ENCODE peak calls at places on chromosomes 3 and 15, in four cellular contexts. H is HepG2, P is A549, U is K562. B is an unnamed sample.
A peak's percentile ranks its signal among the peaks of the same experiment; 100 is the strongest.

GRCh38 chr3:42078686-42079085 is 12.5 kb upstream of the TRAK1 start:
- DNase-seq in U (no peak), P (no peak), H (no peak), B (no peak)

GRCh38 chr3:106331636-106332035 is 462.8 kb upstream of the CBLB start:
- DNase-seq in U (no peak), P (no peak), H (no peak), B (no peak)

GRCh38 chr15:25543156-25543555 is 104.3 kb upstream of the UBE3A start:
- DNase-seq in P (no peak), H (no peak), U (no peak), B (no peak)

GRCh38 chr15:70533931-70534742 is 229.2 kb downstream of the UACA start:
- DNase-seq in U (no peak), H (no peak), P (no peak), B (no peak)

GRCh38 chr15:74794970-74795349 is 13.1 kb downstream of the CSK start:
- DNase-seq in P (no peak), U (no peak), H (no peak), B (no peak)

GRCh38 chr3:25572919-25573385 is 91.8 kb downstream of the TOP2B start:
- DNase-seq in H (no peak), P (no peak), U (no peak), B (no peak)

GRCh38 chr15:41899854-41900442 is 6.1 kb upstream of the SPTBN5 start:
- DNase-seq in H (no peak), P (no peak), U (no peak), B (no peak)

GRCh38 chr3:151166161-151166560 is 36.9 kb downstream of the GPR171 start:
- DNase-seq in P (no peak), H (peak; percentile 15), U (no peak), B (no peak)

GRCh38 chr3:72082776-72083477 is 298.0 kb upstream of the PROK2 start:
- DNase-seq in P (no peak), U (peak; percentile 32), H (no peak), B (no peak)

GRCh38 chr3:53175613-53176537 is 14.9 kb downstream of the PRKCD start:
- DNase-seq in P (no peak), U (no peak), H (no peak), B (no peak)

GRCh38 chr3:38649500-38650247 is at the start of gene SCN5A:
- DNase-seq in P (peak; percentile 55), U (peak; percentile 76), H (no peak), B (peak; percentile 61)

GRCh38 chr3:149898771-149899170 is 71.9 kb downstream of the PFN2 start:
- DNase-seq in U (peak; percentile 47), H (no peak), P (no peak), B (no peak)

GRCh38 chr15:35673093-35673573 is 127.2 kb upstream of the DPH6 start:
- DNase-seq in U (peak; percentile 78), P (no peak), H (peak; percentile 39), B (no peak)

GRCh38 chr15:47301481-47301880 is 415.8 kb upstream of the SEMA6D start:
- DNase-seq in H (no peak), P (no peak), U (no peak), B (no peak)

GRCh38 chr3:122674339-122674738 is 6.3 kb upstream of the PARP14 start:
- DNase-seq in H (no peak), U (no peak), P (no peak), B (no peak)

GRCh38 chr3:98954806-98955205 is 53.3 kb upstream of the DCBLD2 start:
- DNase-seq in P (no peak), H (no peak), U (no peak), B (no peak)

GRCh38 chr3:134601539-134602439 is 49.0 kb downstream of the KY start:
- DNase-seq in P (no peak), U (peak; percentile 37), H (no peak), B (peak; percentile 77)

GRCh38 chr3:177830411-177830849 is 633.1 kb upstream of the TBL1XR1 start:
- DNase-seq in U (no peak), P (no peak), H (no peak), B (no peak)

DNA sequence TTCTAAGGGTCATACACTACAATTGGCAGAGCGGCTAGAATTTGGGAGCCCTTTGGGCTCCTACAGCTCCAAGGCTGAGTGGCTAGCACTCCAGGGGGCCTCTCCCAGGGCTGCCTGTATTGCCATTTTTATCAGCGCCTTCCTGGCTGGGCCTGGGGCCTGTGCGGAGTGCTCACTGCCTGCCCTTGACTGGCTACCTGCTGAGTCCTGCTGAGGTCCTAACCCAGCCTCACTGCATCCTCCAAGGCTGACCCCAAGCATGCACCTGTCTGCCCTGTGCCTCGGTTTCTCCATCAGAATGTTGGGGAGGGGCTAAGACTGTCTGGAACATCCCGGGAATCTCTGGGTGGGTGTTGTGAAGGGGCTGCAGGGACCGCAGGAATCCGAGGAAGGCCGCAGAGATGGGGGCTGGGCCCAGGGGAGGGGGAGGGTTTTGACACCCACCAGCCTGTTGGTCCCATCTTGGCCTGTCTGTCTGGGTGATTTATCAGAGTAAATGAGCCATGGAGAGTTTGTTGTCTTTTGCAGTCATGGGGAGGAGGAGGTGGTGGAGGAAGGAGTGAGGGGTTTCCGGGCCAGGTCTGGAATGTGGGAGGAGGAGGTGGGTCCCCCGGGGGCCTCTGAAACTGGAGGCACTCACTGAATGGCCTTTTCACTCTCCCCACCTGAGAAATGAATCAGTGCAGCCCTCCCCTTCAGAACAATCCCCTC is 11.3 kb downstream of the SEMA3F start:
- DNase-seq in P (no peak), U (no peak), H (no peak), B (no peak)
- TF ChIP-seq HMGXB4 in P (no peak), U (no peak), H (no peak), B (no peak)

DNA sequence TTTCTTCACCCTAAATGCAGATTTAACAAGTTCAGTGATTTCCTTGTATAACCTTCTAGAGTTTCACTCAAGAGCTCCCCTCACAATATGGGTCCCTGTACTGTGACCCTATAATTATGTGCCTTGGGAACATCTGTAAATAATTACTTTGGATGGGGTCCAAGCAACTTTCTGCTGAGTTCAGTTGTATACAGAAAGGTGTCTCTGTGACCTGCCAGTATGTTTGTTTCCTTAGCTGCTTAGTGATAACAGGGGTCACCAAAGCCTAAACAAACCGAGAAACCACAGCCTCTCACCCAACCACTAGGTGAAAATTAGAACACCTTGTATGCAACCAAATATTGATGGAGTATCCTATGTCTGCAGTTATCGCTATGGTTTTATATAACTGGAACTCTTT is 29.8 kb upstream of the SLC25A36 start:
- DNase-seq in P (no peak), U (no peak), H (peak; percentile 67), B (no peak)
- TF ChIP-seq HMGXB4 in P (no peak), U (no peak), H (no peak), B (no peak)

GRCh38 chr3:194268659-194269487 is 82.3 kb downstream of the CPN2 start:
- DNase-seq in U (no peak), P (no peak), H (no peak), B (peak; percentile 6)

GRCh38 chr3:194271459-194272035 is 79.6 kb downstream of the CPN2 start:
- DNase-seq in P (no peak), U (no peak), H (no peak), B (peak; percentile 8)

GRCh38 chr3:194269610-194270145 is 81.5 kb downstream of the CPN2 start:
- DNase-seq in H (no peak), P (no peak), U (peak; percentile 45), B (peak; percentile 83)

GRCh38 chr3:194272221-194272620 is 78.9 kb downstream of the CPN2 start:
- DNase-seq in H (no peak), P (no peak), U (no peak), B (peak; percentile 5)

DNA sequence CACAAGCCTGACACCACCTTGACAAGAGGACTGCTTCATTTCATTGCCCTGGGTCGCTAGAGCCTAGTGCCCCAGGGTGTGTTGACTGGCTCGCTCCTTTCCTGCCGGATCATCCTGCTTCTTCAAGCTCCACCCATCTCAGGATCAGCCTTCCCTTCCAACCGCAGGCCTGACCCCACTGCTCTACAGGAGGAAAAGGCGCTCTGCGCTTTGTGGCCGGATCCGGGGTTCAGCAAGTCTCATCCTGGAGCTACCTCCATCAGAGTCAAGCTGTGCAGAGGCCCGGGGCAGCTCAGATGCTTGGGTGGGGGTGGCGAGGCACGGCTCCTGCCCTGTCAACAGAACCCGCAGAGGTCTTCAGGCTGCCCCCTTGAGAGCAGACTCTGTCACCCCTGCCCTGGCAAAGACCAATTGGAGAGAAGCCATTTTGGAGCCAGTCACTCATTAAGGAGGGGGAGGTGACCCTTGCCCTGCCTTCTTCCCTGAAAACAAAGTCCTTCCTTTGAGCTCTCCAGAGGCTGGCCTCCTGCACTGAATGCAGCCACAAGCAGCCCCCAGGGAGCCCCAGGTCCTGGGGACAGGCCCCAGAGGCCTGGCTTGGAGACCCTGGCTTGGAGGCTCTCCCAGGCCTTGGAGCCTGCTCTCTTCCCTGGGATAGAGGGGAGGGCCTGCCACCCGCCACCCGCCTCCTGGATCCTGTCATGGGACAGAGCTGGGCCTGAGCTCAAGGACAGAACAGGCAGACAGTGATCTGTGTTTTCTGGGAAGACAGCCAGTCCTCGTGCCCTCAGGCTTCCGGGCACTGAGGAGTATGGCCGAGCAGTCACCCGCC is 80.3 kb downstream of the CPN2 start:
- DNase-seq in P (no peak), U (no peak), H (peak; percentile 43), B (peak; percentile 24)
- TF ChIP-seq HMGXB4 in P (no peak), U (no peak), H (no peak), B (no peak)

DNA sequence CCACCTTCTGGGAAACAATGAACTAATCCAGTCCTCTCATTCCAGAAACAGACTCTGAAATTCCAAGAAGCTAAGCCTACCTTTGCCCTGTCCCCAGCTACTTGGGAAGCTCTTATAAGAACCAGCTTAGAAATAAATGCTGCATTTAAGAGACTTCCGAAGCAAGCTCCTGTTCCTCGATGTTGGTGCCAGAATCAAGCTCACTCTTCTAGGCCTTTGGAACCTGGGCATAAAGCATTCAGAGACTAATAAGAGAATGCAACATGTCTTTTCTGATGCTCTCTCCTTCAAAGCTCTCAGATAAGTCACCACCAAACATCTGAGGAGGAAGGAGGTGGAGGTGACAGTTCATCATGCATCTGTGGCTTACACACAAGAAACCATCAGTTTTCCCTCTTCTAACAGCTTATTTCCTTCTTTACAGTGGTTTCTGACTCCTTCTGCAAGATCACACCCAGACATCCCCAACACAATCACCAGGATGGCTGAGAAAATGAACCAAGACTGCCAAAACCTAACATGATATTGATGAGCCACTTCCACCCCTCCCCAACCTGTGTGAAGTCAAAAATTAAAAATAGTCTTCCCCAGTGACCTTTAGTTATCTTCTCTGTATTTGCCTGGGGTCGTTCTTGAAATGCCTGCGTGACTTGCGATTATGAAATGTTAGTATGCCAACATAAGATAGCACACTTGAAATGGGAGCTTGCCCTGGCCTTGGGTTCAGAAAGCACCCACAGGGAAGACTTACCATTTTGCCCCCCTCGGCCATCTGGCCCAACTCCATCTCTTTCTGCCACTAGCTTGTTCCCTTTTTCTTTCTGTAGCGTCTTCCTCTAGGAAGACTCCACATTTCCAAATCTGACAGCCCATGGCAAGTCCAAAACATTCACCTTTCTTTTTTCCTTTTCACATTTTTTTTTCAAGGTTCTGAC is 11.5 kb downstream of the ARHGEF3 start:
- DNase-seq in P (no peak), H (no peak), U (no peak), B (no peak)
- TF ChIP-seq HMGXB4 in P (no peak), H (no peak), U (no peak), B (no peak)

GRCh38 chr3:51716805-51717204 is 9.9 kb downstream of the GRM2 start:
- DNase-seq in P (no peak), U (no peak), H (no peak), B (peak; percentile 9)

GRCh38 chr3:51717446-51717845 is 10.6 kb downstream of the GRM2 start:
- DNase-seq in U (no peak), H (no peak), P (no peak), B (peak; percentile 5)

GRCh38 chr3:51717947-51718346 is 11.1 kb downstream of the GRM2 start:
- DNase-seq in H (no peak), P (no peak), U (no peak), B (peak; percentile 3)

GRCh38 chr3:51712963-51713362 is 6.1 kb downstream of the GRM2 start:
- DNase-seq in P (no peak), U (no peak), H (no peak), B (peak; percentile 2)

GRCh38 chr3:51715231-51716058 is 8.6 kb downstream of the GRM2 start:
- DNase-seq in H (no peak), U (no peak), P (no peak), B (peak; percentile 8)
- TF ChIP-seq HMGXB4 in H (no peak), U (no peak), P (no peak), B (no peak)